ENCODE peak calls at places on chromosome X, in nine cellular contexts. K is GM12865; P is cardiac muscle cell; Q is D721Med; B is amniotic stem cell; R is GM13977; C is naive thymus-derived CD8-positive, alpha-beta T cell; W is OCI-LY7; T is CD8-positive, alpha-beta memory T cell. X is an unnamed sample.

GRCh38 chrX:2690856-2691542 is at the start of gene CD99:
- DNase-seq in C (peak; percentile 85), W (peak; percentile 85), R (peak; percentile 95), P (peak; percentile 93), B (no peak), T (peak; percentile 88), K (peak; percentile 85), Q (peak; percentile 62), X (peak; percentile 89)

GRCh38 chrX:70432936-70433847 is 10.1 kb downstream of the GDPD2 start:
- DNase-seq in T (no peak), W (no peak), P (no peak), R (no peak), C (no peak), B (no peak), K (no peak), Q (no peak), X (no peak)

GRCh38 chrX:39897741-39898097 is 200.0 kb downstream of the BCOR start:
- DNase-seq in Q (no peak), K (no peak), T (no peak), W (no peak), B (no peak), P (no peak), R (no peak), C (no peak), X (no peak)

GRCh38 chrX:44842555-44843317 is 1.1 kb upstream of the DUSP21 start:
- DNase-seq in K (no peak), W (no peak), R (no peak), P (no peak), B (no peak), Q (no peak), T (no peak), C (no peak), X (no peak)

GRCh38 chrX:133583825-133584224 is 168.5 kb upstream of the GPC4 start:
- DNase-seq in W (no peak), B (no peak), R (no peak), P (no peak), K (no peak), C (no peak), T (no peak), Q (no peak), X (no peak)

GRCh38 chrX:41922694-41923171 is 621 bp downstream of the CASK start:
- DNase-seq in T (peak; percentile 9), K (peak; percentile 46), P (peak; percentile 71), W (peak; percentile 47), R (no peak), Q (no peak), C (peak; percentile 24), B (no peak), X (peak; percentile 40)

GRCh38 chrX:11949291-11949690 is 189.0 kb upstream of the FRMPD4 start:
- DNase-seq in K (no peak), R (no peak), W (no peak), P (no peak), Q (no peak), C (no peak), T (no peak), B (no peak), X (no peak)

GRCh38 chrX:69037786-69038185 is 127.5 kb downstream of the PJA1 start:
- DNase-seq in R (no peak), C (no peak), Q (no peak), B (no peak), P (no peak), T (no peak), W (no peak), K (no peak), X (no peak)

GRCh38 chrX:2487366-2487765 is 13.4 kb downstream of the DHRSX start:
- DNase-seq in B (no peak), Q (no peak), P (no peak), T (no peak), K (no peak), C (no peak), W (no peak), R (no peak), X (no peak)

GRCh38 chrX:43876680-43877079 is 5.6 kb downstream of the MAOB start:
- DNase-seq in C (no peak), P (no peak), T (no peak), K (no peak), W (no peak), B (no peak), Q (no peak), R (no peak), X (no peak)

GRCh38 chrX:153870791-153871360 is 15.1 kb downstream of the L1CAM start:
- DNase-seq in B (no peak), R (peak; percentile 39), C (no peak), W (no peak), P (no peak), Q (no peak), K (no peak), T (no peak), X (no peak)

GRCh38 chrX:65690057-65690855 is 22.8 kb downstream of the MSN start:
- DNase-seq in K (no peak), C (no peak), W (no peak), P (no peak), Q (no peak), B (no peak), T (no peak), R (no peak), X (no peak)

GRCh38 chrX:135114392-135114791 is 5.9 kb downstream of the ETDB start:
- DNase-seq in T (no peak), K (peak; percentile 55), P (no peak), C (no peak), Q (no peak), B (no peak), R (peak; percentile 36), W (peak; percentile 1), X (no peak)

GRCh38 chrX:148577711-148578110 is 77.3 kb downstream of the AFF2 start:
- DNase-seq in P (no peak), R (no peak), C (no peak), Q (no peak), K (no peak), B (no peak), W (no peak), T (no peak), X (no peak)

GRCh38 chrX:150155396-150156048 is 207.6 kb upstream of the MAMLD1 start:
- DNase-seq in R (no peak), Q (no peak), T (no peak), W (no peak), B (peak; percentile 10), P (peak; percentile 4), K (no peak), C (no peak), X (peak; percentile 37)

GRCh38 chrX:119206203-119206602 is 29.9 kb upstream of the PGRMC1 start:
- DNase-seq in R (no peak), W (peak; percentile 1), K (no peak), C (no peak), P (no peak), Q (no peak), T (no peak), B (no peak), X (no peak)

GRCh38 chrX:16445166-16445752 is 204.7 kb upstream of the S100G start:
- DNase-seq in T (peak; percentile 17), K (peak; percentile 38), C (peak; percentile 55), P (peak; percentile 63), W (peak; percentile 48), B (no peak), R (peak; percentile 28), Q (no peak), X (peak; percentile 31)

GRCh38 chrX:104250470-104250869 is 4.3 kb downstream of the ESX1 start:
- DNase-seq in P (no peak), T (no peak), W (no peak), Q (no peak), K (no peak), B (no peak), C (no peak), R (no peak), X (no peak)

GRCh38 chrX:45001038-45001437 is 128.1 kb downstream of the KDM6A start:
- DNase-seq in W (no peak), B (no peak), C (no peak), T (no peak), Q (no peak), R (no peak), K (no peak), P (no peak), X (no peak)

GRCh38 chrX:148691456-148691855 is 191.0 kb downstream of the AFF2 start:
- DNase-seq in K (no peak), W (no peak), B (no peak), T (no peak), C (no peak), Q (no peak), R (no peak), P (no peak), X (no peak)

GRCh38 chrX:40755291-40756249 is 20.2 kb upstream of the MED14 start:
- DNase-seq in W (no peak), B (no peak), Q (no peak), R (no peak), P (peak; percentile 8), C (no peak), K (no peak), T (no peak), X (peak; percentile 42)

GRCh38 chrX:7202206-7202605 is 54.3 kb upstream of the PUDP start:
- DNase-seq in C (no peak), B (no peak), Q (no peak), W (no peak), K (no peak), P (no peak), T (no peak), R (no peak), X (no peak)

GRCh38 chrX:111040377-111041017 is 55.5 kb upstream of the PAK3 start:
- DNase-seq in T (no peak), P (no peak), K (no peak), Q (no peak), B (no peak), W (no peak), R (no peak), C (no peak), X (no peak)

GRCh38 chrX:56813318-56813837 is 84.3 kb downstream of the NBDY start:
- DNase-seq in Q (no peak), K (peak; percentile 64), P (no peak), R (peak; percentile 5), T (peak; percentile 78), C (peak; percentile 72), B (no peak), W (no peak), X (peak; percentile 60)

GRCh38 chrX:63652086-63652775 is 132.8 kb downstream of the ARHGEF9 start:
- DNase-seq in P (no peak), W (no peak), B (peak; percentile 15), T (no peak), C (no peak), R (no peak), K (no peak), Q (no peak), X (no peak)

GRCh38 chrX:16822723-16823122 is 36.5 kb downstream of the TXLNG start:
- DNase-seq in R (no peak), C (no peak), P (no peak), W (no peak), Q (no peak), K (no peak), B (no peak), T (no peak), X (no peak)

GRCh38 chrX:9907645-9908387 is 59.3 kb upstream of the CLDN34 start:
- DNase-seq in K (no peak), C (no peak), W (no peak), T (no peak), Q (no peak), R (no peak), B (no peak), P (no peak), X (no peak)

GRCh38 chrX:40057405-40057804 is 40.4 kb downstream of the BCOR start:
- DNase-seq in Q (no peak), C (no peak), P (no peak), K (no peak), T (no peak), R (no peak), B (no peak), W (no peak), X (no peak)

GRCh38 chrX:112889400-112889799 is 48.8 kb upstream of the AMOT start:
- DNase-seq in C (no peak), K (no peak), Q (no peak), P (no peak), B (no peak), W (no peak), R (no peak), T (no peak), X (no peak)

GRCh38 chrX:36609653-36610585 is 398.2 kb upstream of the FAM47C start:
- DNase-seq in B (no peak), Q (no peak), T (no peak), C (no peak), K (no peak), W (no peak), P (no peak), R (no peak), X (no peak)

GRCh38 chrX:72042860-72043248 is 88.9 kb downstream of the RTL5 start:
- DNase-seq in Q (no peak), K (no peak), C (no peak), T (no peak), B (no peak), P (no peak), W (no peak), R (no peak), X (no peak)

X was measured in adrenal gland.